ENCODE peak calls at places on chromosomes 4 and X, in five cellular contexts. One of them, this sample, is unnamed.
A peak's percentile ranks its signal among the peaks of the same experiment; 100 is the strongest.

GRCh38 chr4:92872604-92873003 is 568.8 kb downstream of the GRID2 start:
- DNase-seq in right lobe of liver: no peak
- DNase-seq in GM12878: no peak
- DNase-seq in uterus: no peak
- DNase-seq in transverse colon: no peak
- DNase-seq in this sample: no peak

GRCh38 chr4:64503945-64504675 is 94.9 kb upstream of the TECRL start:
- DNase-seq in transverse colon: no peak
- DNase-seq in GM12878: no peak
- DNase-seq in uterus: no peak
- DNase-seq in right lobe of liver: no peak
- DNase-seq in this sample: no peak

GRCh38 chrX:129618997-129619396 is 35.8 kb downstream of the APLN start:
- DNase-seq in GM12878: no peak
- DNase-seq in transverse colon: peak; percentile 41
- DNase-seq in right lobe of liver: no peak
- DNase-seq in uterus: no peak
- DNase-seq in this sample: no peak

GRCh38 chrX:112851161-112851779 is 10.6 kb upstream of the AMOT start:
- DNase-seq in right lobe of liver: no peak
- DNase-seq in transverse colon: no peak
- DNase-seq in GM12878: peak; percentile 82
- DNase-seq in uterus: no peak
- DNase-seq in this sample: peak; percentile 78

GRCh38 chr4:140901736-140902336 is 145.7 kb upstream of the TBC1D9 start:
- DNase-seq in right lobe of liver: no peak
- DNase-seq in uterus: no peak
- DNase-seq in GM12878: no peak
- DNase-seq in transverse colon: no peak
- DNase-seq in this sample: no peak

GRCh38 chr4:60366661-60367060 is 833.5 kb upstream of the ADGRL3 start:
- DNase-seq in uterus: no peak
- DNase-seq in right lobe of liver: no peak
- DNase-seq in transverse colon: no peak
- DNase-seq in GM12878: no peak
- DNase-seq in this sample: no peak

GRCh38 chr4:105896984-105897760 is 1.9 kb downstream of the NPNT start:
- DNase-seq in uterus: no peak
- DNase-seq in GM12878: no peak
- DNase-seq in right lobe of liver: no peak
- DNase-seq in transverse colon: no peak
- DNase-seq in this sample: no peak

GRCh38 chr4:5120067-5120466 is 68.8 kb downstream of the STK32B start:
- DNase-seq in uterus: no peak
- DNase-seq in transverse colon: no peak
- DNase-seq in GM12878: no peak
- DNase-seq in right lobe of liver: no peak
- DNase-seq in this sample: no peak

GRCh38 chr4:8834681-8835220 is 36.9 kb downstream of the HMX1 start:
- DNase-seq in GM12878: no peak
- DNase-seq in transverse colon: peak; percentile 2
- DNase-seq in right lobe of liver: peak; percentile 8
- DNase-seq in uterus: no peak
- DNase-seq in this sample: no peak

GRCh38 chr4:62366944-62367343 is 1166.8 kb downstream of the ADGRL3 start:
- DNase-seq in transverse colon: no peak
- DNase-seq in uterus: no peak
- DNase-seq in GM12878: no peak
- DNase-seq in right lobe of liver: no peak
- DNase-seq in this sample: no peak

GRCh38 chr4:120228086-120228485 is 161.4 kb upstream of the MAD2L1 start:
- DNase-seq in right lobe of liver: no peak
- DNase-seq in uterus: no peak
- DNase-seq in transverse colon: no peak
- DNase-seq in GM12878: no peak
- DNase-seq in this sample: no peak

GRCh38 chr4:162920649-162921048 is 246.0 kb downstream of the NAF1 start:
- DNase-seq in right lobe of liver: no peak
- DNase-seq in uterus: no peak
- DNase-seq in GM12878: no peak
- DNase-seq in transverse colon: no peak
- DNase-seq in this sample: no peak

GRCh38 chr4:100106982-100107381 is 83.3 kb downstream of the DDIT4L start:
- DNase-seq in uterus: no peak
- DNase-seq in transverse colon: no peak
- DNase-seq in right lobe of liver: no peak
- DNase-seq in GM12878: peak; percentile 71
- DNase-seq in this sample: no peak

GRCh38 chr4:88191404-88191803 is 33.0 kb upstream of the ABCG2 start:
- DNase-seq in GM12878: no peak
- DNase-seq in transverse colon: no peak
- DNase-seq in right lobe of liver: no peak
- DNase-seq in uterus: no peak
- DNase-seq in this sample: no peak

GRCh38 chr4:177182728-177183127 is 126.9 kb upstream of the NEIL3 start:
- DNase-seq in uterus: no peak
- DNase-seq in right lobe of liver: no peak
- DNase-seq in transverse colon: no peak
- DNase-seq in GM12878: no peak
- DNase-seq in this sample: no peak

DNA sequence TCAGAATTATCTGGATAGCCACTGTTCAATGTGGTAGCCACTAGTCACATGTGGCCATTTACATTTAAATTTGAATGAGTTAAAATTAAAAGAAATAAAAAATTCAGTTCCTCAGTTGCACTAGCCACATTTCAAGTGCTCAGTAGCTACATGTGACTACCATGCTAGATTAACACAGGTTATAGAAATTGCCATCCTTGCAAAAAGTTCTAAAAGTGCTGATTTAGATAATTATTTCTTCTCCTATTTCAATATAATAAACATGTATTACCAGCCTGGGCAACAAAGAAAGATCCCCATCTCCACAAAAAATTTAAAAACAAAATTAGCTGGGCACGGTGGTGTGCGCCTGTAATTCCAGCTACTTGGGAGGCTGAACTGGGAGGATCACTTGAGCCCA is 11.7 kb upstream of the STAG2 start:
- DNase-seq in uterus: no peak
- DNase-seq in transverse colon: no peak
- DNase-seq in GM12878: no peak
- DNase-seq in right lobe of liver: no peak
- DNase-seq in this sample: no peak
- H3K36me3 ChIP-seq in uterus: no peaks in the 10 kb centered on the region
- H3K36me3 ChIP-seq in transverse colon: no peaks in the 10 kb centered on the region
- H3K36me3 ChIP-seq in GM12878: no peaks in the 10 kb centered on the region
- H3K36me3 ChIP-seq in right lobe of liver: no peaks in the 10 kb centered on the region
- H3K36me3 ChIP-seq in this sample: no peaks in the 10 kb centered on the region

DNA sequence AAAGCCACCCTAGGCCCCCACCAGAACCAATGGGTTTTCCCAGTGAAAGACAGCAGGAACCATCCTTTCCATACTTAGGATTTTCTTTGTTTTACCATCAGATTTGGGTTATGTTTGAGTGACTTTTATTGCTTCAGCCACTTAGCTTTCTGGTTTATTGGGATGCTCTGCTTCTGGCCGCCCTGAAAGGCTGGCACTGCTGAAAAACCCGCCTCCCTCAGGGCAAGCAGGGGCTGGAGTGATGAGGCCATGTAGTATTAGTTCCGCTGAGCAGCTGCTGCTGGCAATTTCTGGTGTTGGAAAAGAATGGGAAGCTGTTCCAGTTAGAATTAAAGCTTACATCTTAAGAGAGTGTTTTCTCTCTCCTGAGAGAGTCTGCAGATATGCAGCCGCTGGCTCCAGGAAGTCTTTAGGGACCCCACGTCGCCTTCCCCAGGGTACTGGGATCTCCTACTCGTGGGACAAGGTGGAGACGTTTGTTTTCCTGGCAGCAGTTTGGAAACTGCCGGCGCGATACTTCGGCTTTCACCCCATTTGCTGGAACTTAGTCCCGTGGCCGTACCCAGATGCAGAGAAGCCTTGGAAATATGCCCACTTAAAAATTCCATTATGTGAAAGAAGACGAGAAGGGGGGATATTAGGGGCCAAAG is 72.4 kb downstream of the TMEM131L start:
- DNase-seq in GM12878: no peak
- DNase-seq in transverse colon: no peak
- DNase-seq in right lobe of liver: no peak
- DNase-seq in uterus: peak; percentile 36
- DNase-seq in this sample: no peak
- H3K4me1 ChIP-seq in GM12878: peaks cover 21% of the 10 kb centered on the region
- H3K4me1 ChIP-seq in transverse colon: no peaks in the 10 kb centered on the region
- H3K4me1 ChIP-seq in right lobe of liver: no peaks in the 10 kb centered on the region
- H3K4me1 ChIP-seq in uterus: no peaks in the 10 kb centered on the region
- H3K4me1 ChIP-seq in this sample: peaks cover 14% of the 10 kb centered on the region

GRCh38 chr4:184396001-184396400 is 78.3 kb downstream of the IRF2 start:
- DNase-seq in transverse colon: no peak
- DNase-seq in uterus: no peak
- DNase-seq in right lobe of liver: no peak
- DNase-seq in GM12878: peak; percentile 81
- DNase-seq in this sample: no peak
- H3K36me3 ChIP-seq in transverse colon: no peaks in the 10 kb centered on the region
- H3K36me3 ChIP-seq in uterus: no peaks in the 10 kb centered on the region
- H3K36me3 ChIP-seq in right lobe of liver: peaks cover 18% of the 10 kb centered on the region
- H3K36me3 ChIP-seq in GM12878: peaks cover 52% of the 10 kb centered on the region
- H3K36me3 ChIP-seq in this sample: no peaks in the 10 kb centered on the region

GRCh38 chr4:168846414-168846813 is 163.6 kb downstream of the CBR4 start:
- DNase-seq in right lobe of liver: no peak
- DNase-seq in transverse colon: no peak
- DNase-seq in uterus: no peak
- DNase-seq in GM12878: no peak
- DNase-seq in this sample: no peak
- H3K4me1 ChIP-seq in right lobe of liver: no peaks in the 10 kb centered on the region
- H3K4me1 ChIP-seq in transverse colon: peaks cover 5% of the 10 kb centered on the region
- H3K4me1 ChIP-seq in uterus: peaks cover 36% of the 10 kb centered on the region
- H3K4me1 ChIP-seq in GM12878: no peaks in the 10 kb centered on the region
- H3K4me1 ChIP-seq in this sample: peaks cover 22% of the 10 kb centered on the region

GRCh38 chr4:118823471-118823870 is 12.5 kb downstream of the SEC24D start:
- DNase-seq in right lobe of liver: peak; percentile 54
- DNase-seq in GM12878: no peak
- DNase-seq in uterus: no peak
- DNase-seq in transverse colon: peak; percentile 47
- DNase-seq in this sample: no peak

GRCh38 chr4:118824141-118824540 is 11.8 kb downstream of the SEC24D start:
- DNase-seq in uterus: no peak
- DNase-seq in right lobe of liver: no peak
- DNase-seq in GM12878: no peak
- DNase-seq in transverse colon: no peak
- DNase-seq in this sample: no peak

GRCh38 chr4:118825799-118826198 is 10.1 kb downstream of the SEC24D start:
- DNase-seq in GM12878: no peak
- DNase-seq in uterus: no peak
- DNase-seq in right lobe of liver: no peak
- DNase-seq in transverse colon: no peak
- DNase-seq in this sample: no peak

GRCh38 chr4:118829107-118829506 is 6.8 kb downstream of the SEC24D start:
- DNase-seq in transverse colon: no peak
- DNase-seq in uterus: no peak
- DNase-seq in right lobe of liver: no peak
- DNase-seq in GM12878: no peak
- DNase-seq in this sample: no peak

GRCh38 chr4:118826723-118827444 is 9.0 kb downstream of the SEC24D start:
- DNase-seq in right lobe of liver: peak; percentile 77
- DNase-seq in transverse colon: no peak
- DNase-seq in GM12878: no peak
- DNase-seq in uterus: no peak
- DNase-seq in this sample: no peak
- H3K36me3 ChIP-seq in right lobe of liver: peaks cover 12% of the 10 kb centered on the region
- H3K36me3 ChIP-seq in transverse colon: no peaks in the 10 kb centered on the region
- H3K36me3 ChIP-seq in GM12878: peaks cover 24% of the 10 kb centered on the region
- H3K36me3 ChIP-seq in uterus: no peaks in the 10 kb centered on the region
- H3K36me3 ChIP-seq in this sample: no peaks in the 10 kb centered on the region

DNA sequence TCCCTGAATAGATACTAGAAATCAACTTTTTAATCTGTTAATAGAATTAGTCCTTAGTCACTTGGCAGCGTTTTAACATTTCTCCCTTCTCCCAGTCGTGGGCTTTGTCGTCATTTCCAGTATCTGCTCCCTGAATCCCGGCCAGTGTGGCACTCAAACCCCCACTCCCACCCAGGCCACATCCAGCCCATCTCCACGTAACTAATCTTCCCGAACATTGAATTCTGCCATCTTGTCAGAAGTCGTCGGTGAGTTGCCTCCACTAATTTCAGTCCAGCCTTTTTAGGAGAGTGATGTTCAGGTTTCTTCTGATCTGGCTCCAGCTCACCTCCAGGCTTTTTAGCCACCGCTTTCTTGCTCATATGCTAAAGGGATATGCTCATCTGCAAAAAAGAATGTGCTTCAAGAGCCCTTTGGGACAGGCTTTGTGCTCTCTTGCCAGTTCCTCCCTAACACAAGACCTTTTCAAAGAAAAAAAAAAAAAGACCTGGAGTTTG is 1.3 kb downstream of the TMEM165 start:
- DNase-seq in uterus: peak; percentile 19
- DNase-seq in GM12878: no peak
- DNase-seq in transverse colon: no peak
- DNase-seq in right lobe of liver: no peak
- DNase-seq in this sample: no peak
- H3K4me1 ChIP-seq in uterus: no peaks in the 10 kb centered on the region
- H3K4me1 ChIP-seq in GM12878: peaks cover 3% of the 10 kb centered on the region
- H3K4me1 ChIP-seq in transverse colon: peaks cover 6% of the 10 kb centered on the region
- H3K4me1 ChIP-seq in right lobe of liver: no peaks in the 10 kb centered on the region
- H3K4me1 ChIP-seq in this sample: peaks cover 12% of the 10 kb centered on the region

GRCh38 chr4:15964159-15964558 is 1.2 kb upstream of the FGFBP2 start:
- DNase-seq in right lobe of liver: no peak
- DNase-seq in GM12878: no peak
- DNase-seq in transverse colon: no peak
- DNase-seq in uterus: no peak
- DNase-seq in this sample: peak; percentile 32

GRCh38 chr4:15963001-15963451 is at the start of gene FGFBP2:
- DNase-seq in transverse colon: peak; percentile 59
- DNase-seq in right lobe of liver: peak; percentile 31
- DNase-seq in GM12878: no peak
- DNase-seq in uterus: no peak
- DNase-seq in this sample: peak; percentile 56

GRCh38 chr4:15961778-15962510 is 1.0 kb downstream of the FGFBP2 start:
- DNase-seq in right lobe of liver: no peak
- DNase-seq in GM12878: no peak
- DNase-seq in uterus: no peak
- DNase-seq in transverse colon: no peak
- DNase-seq in this sample: no peak

GRCh38 chr4:15963568-15963967 is 593 bp upstream of the FGFBP2 start:
- DNase-seq in right lobe of liver: no peak
- DNase-seq in GM12878: no peak
- DNase-seq in transverse colon: no peak
- DNase-seq in uterus: no peak
- DNase-seq in this sample: no peak

DNA sequence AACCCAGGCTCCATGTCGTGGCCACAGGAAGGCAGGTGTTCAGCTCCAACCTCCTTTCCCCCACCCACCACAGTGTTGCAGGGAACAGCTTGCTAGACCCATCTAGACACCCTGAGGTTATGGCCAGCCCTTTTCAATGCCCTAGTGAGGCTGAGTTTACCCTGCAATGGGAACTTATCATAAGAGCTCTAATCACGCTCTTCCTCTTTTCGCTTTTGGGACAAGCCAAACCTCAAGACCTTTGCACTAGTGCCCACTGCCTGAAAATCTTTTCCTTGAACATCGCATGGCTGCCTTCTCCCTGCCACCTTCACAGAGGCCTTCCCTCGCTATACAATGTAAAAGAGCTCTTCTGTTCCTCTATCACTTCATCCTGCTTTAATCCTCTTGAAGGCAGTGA is 2.4 kb upstream of the FGFBP2 start:
- DNase-seq in right lobe of liver: no peak
- DNase-seq in GM12878: no peak
- DNase-seq in transverse colon: no peak
- DNase-seq in uterus: no peak
- DNase-seq in this sample: no peak
- H3K36me3 ChIP-seq in right lobe of liver: no peaks in the 10 kb centered on the region
- H3K36me3 ChIP-seq in GM12878: no peaks in the 10 kb centered on the region
- H3K36me3 ChIP-seq in transverse colon: no peaks in the 10 kb centered on the region
- H3K36me3 ChIP-seq in uterus: no peaks in the 10 kb centered on the region
- H3K36me3 ChIP-seq in this sample: no peaks in the 10 kb centered on the region

This sample was measured in Caco-2.